ENCODE peak calls at places on chromosome 16, in ten cellular contexts. One of them, this sample, is unnamed.

GRCh38 chr16:9370071-9370491 is 278.6 kb downstream of the HAPSTR1 start:
- DNase-seq in cardiac fibroblast: no peak
- DNase-seq in fibroblast of mammary gland: no peak
- DNase-seq in NAMALWA: no peak
- DNase-seq in NCI-H1930: no peak
- DNase-seq in lung: no peak
- DNase-seq in AG09319: no peak
- DNase-seq in CD8-positive, alpha-beta T cell: no peak
- DNase-seq in left cardiac atrium: peak; percentile 64
- DNase-seq in NCI-H2107: no peak
- DNase-seq in this sample: no peak

GRCh38 chr16:64094992-64095579 is 1026.8 kb downstream of the CDH11 start:
- DNase-seq in cardiac fibroblast: no peak
- DNase-seq in NCI-H2107: no peak
- DNase-seq in CD8-positive, alpha-beta T cell: no peak
- DNase-seq in AG09319: no peak
- DNase-seq in NCI-H1930: no peak
- DNase-seq in left cardiac atrium: no peak
- DNase-seq in NAMALWA: no peak
- DNase-seq in lung: no peak
- DNase-seq in fibroblast of mammary gland: peak; percentile 51
- DNase-seq in this sample: no peak

GRCh38 chr16:53689636-53690035 is 14.0 kb downstream of the RPGRIP1L start:
- DNase-seq in NCI-H1930: no peak
- DNase-seq in fibroblast of mammary gland: peak; percentile 55
- DNase-seq in AG09319: no peak
- DNase-seq in NCI-H2107: no peak
- DNase-seq in NAMALWA: no peak
- DNase-seq in left cardiac atrium: no peak
- DNase-seq in lung: no peak
- DNase-seq in cardiac fibroblast: no peak
- DNase-seq in CD8-positive, alpha-beta T cell: no peak
- DNase-seq in this sample: no peak

GRCh38 chr16:85271198-85271597 is 158.9 kb upstream of the CIBAR2 start:
- DNase-seq in cardiac fibroblast: no peak
- DNase-seq in lung: no peak
- DNase-seq in NCI-H2107: no peak
- DNase-seq in NAMALWA: no peak
- DNase-seq in fibroblast of mammary gland: no peak
- DNase-seq in NCI-H1930: no peak
- DNase-seq in AG09319: no peak
- DNase-seq in CD8-positive, alpha-beta T cell: no peak
- DNase-seq in left cardiac atrium: no peak
- DNase-seq in this sample: no peak

GRCh38 chr16:86823895-86824671 is 245.7 kb downstream of the FOXL1 start:
- DNase-seq in NAMALWA: no peak
- DNase-seq in cardiac fibroblast: peak; percentile 36
- DNase-seq in AG09319: no peak
- DNase-seq in CD8-positive, alpha-beta T cell: no peak
- DNase-seq in NCI-H2107: no peak
- DNase-seq in left cardiac atrium: no peak
- DNase-seq in NCI-H1930: no peak
- DNase-seq in lung: no peak
- DNase-seq in fibroblast of mammary gland: peak; percentile 84
- DNase-seq in this sample: no peak

GRCh38 chr16:13110124-13110796 is 208.9 kb downstream of the SHISA9 start:
- DNase-seq in left cardiac atrium: no peak
- DNase-seq in cardiac fibroblast: no peak
- DNase-seq in AG09319: no peak
- DNase-seq in NCI-H2107: no peak
- DNase-seq in NAMALWA: no peak
- DNase-seq in NCI-H1930: no peak
- DNase-seq in lung: no peak
- DNase-seq in fibroblast of mammary gland: peak; percentile 75
- DNase-seq in CD8-positive, alpha-beta T cell: no peak
- DNase-seq in this sample: peak; percentile 84

GRCh38 chr16:78478267-78478821 is 378.9 kb downstream of the WWOX start:
- DNase-seq in NAMALWA: peak; percentile 43
- DNase-seq in lung: no peak
- DNase-seq in CD8-positive, alpha-beta T cell: no peak
- DNase-seq in cardiac fibroblast: peak; percentile 11
- DNase-seq in AG09319: no peak
- DNase-seq in left cardiac atrium: no peak
- DNase-seq in fibroblast of mammary gland: peak; percentile 0
- DNase-seq in NCI-H1930: peak; percentile 63
- DNase-seq in NCI-H2107: peak; percentile 18
- DNase-seq in this sample: peak; percentile 25

GRCh38 chr16:72425571-72426341 is 253.8 kb upstream of the PMFBP1 start:
- DNase-seq in NAMALWA: no peak
- DNase-seq in NCI-H2107: no peak
- DNase-seq in cardiac fibroblast: no peak
- DNase-seq in AG09319: no peak
- DNase-seq in fibroblast of mammary gland: no peak
- DNase-seq in lung: no peak
- DNase-seq in left cardiac atrium: no peak
- DNase-seq in NCI-H1930: no peak
- DNase-seq in CD8-positive, alpha-beta T cell: no peak
- DNase-seq in this sample: no peak

GRCh38 chr16:66520406-66521194 is 29.3 kb downstream of the TK2 start:
- DNase-seq in NCI-H2107: no peak
- DNase-seq in lung: peak; percentile 60
- DNase-seq in AG09319: no peak
- DNase-seq in NCI-H1930: no peak
- DNase-seq in NAMALWA: peak; percentile 12
- DNase-seq in fibroblast of mammary gland: no peak
- DNase-seq in left cardiac atrium: peak; percentile 57
- DNase-seq in cardiac fibroblast: no peak
- DNase-seq in CD8-positive, alpha-beta T cell: no peak
- DNase-seq in this sample: no peak

GRCh38 chr16:83068686-83069085 is 441.9 kb downstream of the CDH13 start:
- DNase-seq in AG09319: peak; percentile 4
- DNase-seq in CD8-positive, alpha-beta T cell: no peak
- DNase-seq in left cardiac atrium: no peak
- DNase-seq in cardiac fibroblast: peak; percentile 80
- DNase-seq in fibroblast of mammary gland: peak; percentile 21
- DNase-seq in lung: no peak
- DNase-seq in NCI-H2107: no peak
- DNase-seq in NAMALWA: no peak
- DNase-seq in NCI-H1930: no peak
- DNase-seq in this sample: no peak

GRCh38 chr16:66930189-66930588 is 4.0 kb downstream of the CIAO2B start:
- DNase-seq in fibroblast of mammary gland: peak; percentile 82
- DNase-seq in NAMALWA: no peak
- DNase-seq in lung: peak; percentile 62
- DNase-seq in NCI-H2107: no peak
- DNase-seq in CD8-positive, alpha-beta T cell: no peak
- DNase-seq in left cardiac atrium: peak; percentile 74
- DNase-seq in cardiac fibroblast: peak; percentile 54
- DNase-seq in AG09319: no peak
- DNase-seq in NCI-H1930: no peak
- DNase-seq in this sample: no peak

GRCh38 chr16:74611721-74612120 is 4.8 kb upstream of the GLG1 start:
- DNase-seq in lung: no peak
- DNase-seq in NCI-H1930: no peak
- DNase-seq in NCI-H2107: no peak
- DNase-seq in AG09319: no peak
- DNase-seq in cardiac fibroblast: no peak
- DNase-seq in left cardiac atrium: no peak
- DNase-seq in CD8-positive, alpha-beta T cell: no peak
- DNase-seq in fibroblast of mammary gland: peak; percentile 70
- DNase-seq in NAMALWA: no peak
- DNase-seq in this sample: no peak

GRCh38 chr16:31253642-31254045 is 6.1 kb upstream of the ITGAM start:
- DNase-seq in NAMALWA: no peak
- DNase-seq in NCI-H2107: no peak
- DNase-seq in cardiac fibroblast: no peak
- DNase-seq in fibroblast of mammary gland: peak; percentile 36
- DNase-seq in lung: peak; percentile 66
- DNase-seq in AG09319: no peak
- DNase-seq in NCI-H1930: no peak
- DNase-seq in CD8-positive, alpha-beta T cell: peak; percentile 14
- DNase-seq in left cardiac atrium: peak; percentile 44
- DNase-seq in this sample: no peak

GRCh38 chr16:27226476-27226875 is 23.1 kb downstream of the KDM8 start:
- DNase-seq in CD8-positive, alpha-beta T cell: no peak
- DNase-seq in AG09319: no peak
- DNase-seq in NAMALWA: no peak
- DNase-seq in NCI-H1930: no peak
- DNase-seq in NCI-H2107: no peak
- DNase-seq in lung: no peak
- DNase-seq in fibroblast of mammary gland: no peak
- DNase-seq in cardiac fibroblast: no peak
- DNase-seq in left cardiac atrium: peak; percentile 28
- DNase-seq in this sample: no peak

GRCh38 chr16:78987676-78988075 is 612.9 kb downstream of the MAF start:
- DNase-seq in NCI-H1930: no peak
- DNase-seq in NAMALWA: no peak
- DNase-seq in fibroblast of mammary gland: no peak
- DNase-seq in lung: no peak
- DNase-seq in NCI-H2107: no peak
- DNase-seq in cardiac fibroblast: no peak
- DNase-seq in left cardiac atrium: no peak
- DNase-seq in CD8-positive, alpha-beta T cell: no peak
- DNase-seq in AG09319: no peak
- DNase-seq in this sample: no peak

GRCh38 chr16:86931410-86931941 is 353.1 kb downstream of the FOXL1 start:
- DNase-seq in lung: no peak
- DNase-seq in cardiac fibroblast: peak; percentile 94
- DNase-seq in AG09319: peak; percentile 63
- DNase-seq in NAMALWA: no peak
- DNase-seq in NCI-H2107: no peak
- DNase-seq in fibroblast of mammary gland: peak; percentile 75
- DNase-seq in left cardiac atrium: peak; percentile 87
- DNase-seq in CD8-positive, alpha-beta T cell: no peak
- DNase-seq in NCI-H1930: no peak
- DNase-seq in this sample: no peak

GRCh38 chr16:68590201-68590994 is 51.3 kb downstream of the ZFP90 start:
- DNase-seq in NCI-H2107: no peak
- DNase-seq in NAMALWA: peak; percentile 27
- DNase-seq in fibroblast of mammary gland: peak; percentile 38
- DNase-seq in left cardiac atrium: peak; percentile 25
- DNase-seq in AG09319: peak; percentile 0
- DNase-seq in CD8-positive, alpha-beta T cell: peak; percentile 63
- DNase-seq in NCI-H1930: no peak
- DNase-seq in cardiac fibroblast: peak; percentile 65
- DNase-seq in lung: peak; percentile 58
- DNase-seq in this sample: peak; percentile 52